ENCODE peak calls at places on chromosomes 7 and 10, in eight cellular contexts. I, D, Z, V, T, A, W and B are unnamed samples.

GRCh38 chr10:111873041-111873440 is 310.5 kb downstream of the GPAM start:
- DNase-seq in W (no peak), Z (no peak), A (no peak), T (no peak), I (no peak), V (no peak), D (no peak), B (no peak)

GRCh38 chr10:59234814-59235429 is 58.5 kb downstream of the PHYHIPL start:
- DNase-seq in V (no peak), T (peak; percentile 29), I (no peak), W (no peak), Z (peak; percentile 71), A (no peak), D (peak; percentile 72), B (no peak)

GRCh38 chr7:146698995-146699610 is 582.5 kb downstream of the CNTNAP2 start:
- DNase-seq in W (no peak), Z (no peak), V (no peak), I (no peak), A (no peak), D (no peak), T (no peak), B (no peak)

GRCh38 chr10:79405221-79405994 is 40.0 kb downstream of the ZCCHC24 start:
- DNase-seq in T (no peak), I (peak; percentile 69), Z (peak; percentile 87), W (no peak), V (peak; percentile 60), D (peak; percentile 47), A (no peak), B (no peak)

GRCh38 chr10:70508912-70509366 is 30.4 kb downstream of the PALD1 start:
- DNase-seq in D (peak; percentile 22), A (no peak), Z (peak; percentile 42), V (peak; percentile 54), T (no peak), W (no peak), I (no peak), B (no peak)

GRCh38 chr7:38020134-38020533 is 99.7 kb downstream of the EPDR1 start:
- DNase-seq in Z (no peak), T (no peak), I (no peak), V (no peak), A (no peak), D (peak; percentile 49), W (no peak), B (no peak)

GRCh38 chr7:25804154-25804553 is 347.8 kb upstream of the NFE2L3 start:
- DNase-seq in W (no peak), D (no peak), T (no peak), I (no peak), Z (no peak), V (no peak), A (no peak), B (no peak)

GRCh38 chr10:18542832-18543231 is 108.6 kb downstream of the NSUN6 start:
- DNase-seq in Z (peak; percentile 26), D (peak; percentile 60), W (no peak), V (no peak), A (no peak), I (no peak), T (no peak), B (no peak)

GRCh38 chr7:141754939-141755338 is 9.0 kb upstream of the TAS2R3 start:
- DNase-seq in A (no peak), W (no peak), I (no peak), V (no peak), T (peak; percentile 42), D (peak; percentile 16), Z (peak; percentile 33), B (no peak)

GRCh38 chr7:116632349-116632748 is 39.6 kb upstream of the MET start:
- DNase-seq in V (no peak), A (no peak), D (no peak), T (no peak), W (no peak), I (no peak), Z (no peak), B (no peak)

GRCh38 chr7:79988642-79989041 is 146.0 kb upstream of the GNAI1 start:
- DNase-seq in V (no peak), I (no peak), W (no peak), T (no peak), Z (peak; percentile 69), D (peak; percentile 44), A (no peak), B (no peak)

GRCh38 chr7:84364708-84365107 is 170.1 kb upstream of the SEMA3A start:
- DNase-seq in V (no peak), I (no peak), Z (peak; percentile 28), W (no peak), D (peak; percentile 13), A (no peak), T (no peak), B (no peak)